ENCODE peak calls at places on chromosomes 7 and 10, in nine cellular contexts. Z is pancreas, N is fibroblast of mammary gland, D is mucosa of descending colon, B is choroid plexus epithelial cell, U is MCF 10A, K is astrocyte, W is coronary artery, Y is GM13977. T is an unnamed sample.

GRCh38 chr7:32618470-32618869 is 123.2 kb downstream of the AVL9 start:
- DNase-seq in Z (no peak), N (no peak), D (no peak), B (no peak), U (no peak), K (no peak), W (no peak), Y (no peak), T (no peak)

GRCh38 chr7:20482071-20482470 is 133.4 kb upstream of the ABCB5 start:
- DNase-seq in Z (no peak), N (no peak), D (no peak), B (no peak), U (no peak), K (peak), W (no peak), Y (no peak), T (no peak)

GRCh38 chr7:130189281-130189782 is 15.9 kb downstream of the TMEM209 start:
- DNase-seq in Z (no peak), N (peak), D (no peak), B (peak), U (no peak), K (peak), W (no peak), Y (no peak), T (no peak)

GRCh38 chr10:78408671-78409472 is 375.2 kb downstream of the RPS24 start:
- DNase-seq in Z (peak), N (peak), D (peak), B (no peak), U (peak), K (peak), W (peak), Y (no peak), T (no peak)

GRCh38 chr10:119807960-119808697 is 64.5 kb downstream of the MCMBP start:
- DNase-seq in Z (no peak), N (peak), D (no peak), B (peak), U (peak), K (peak), W (no peak), Y (no peak), T (no peak)

GRCh38 chr7:20229652-20230500 is 12.7 kb upstream of the MACC1 start:
- DNase-seq in Z (no peak), N (peak), D (no peak), B (peak), U (peak), K (peak), W (no peak), Y (no peak), T (no peak)

GRCh38 chr10:98920807-98921206 is 314.8 kb downstream of the HPSE2 start:
- DNase-seq in Z (no peak), N (peak), D (peak), B (no peak), U (no peak), K (no peak), W (no peak), Y (no peak), T (no peak)

GRCh38 chr7:20351901-20352300 is 21.2 kb downstream of the ITGB8 start:
- DNase-seq in Z (no peak), N (peak), D (no peak), B (no peak), U (peak), K (peak), W (no peak), Y (no peak), T (no peak)

GRCh38 chr7:27154901-27155815 is 1.3 kb downstream of the HOXA7 start:
- DNase-seq in Z (peak), N (peak), D (no peak), B (no peak), U (no peak), K (no peak), W (no peak), Y (no peak), T (no peak)

GRCh38 chr7:133436014-133436428 is 183.1 kb downstream of the EXOC4 start:
- DNase-seq in Z (peak), N (peak), D (no peak), B (peak), U (peak), K (peak), W (no peak), Y (no peak), T (no peak)

GRCh38 chr10:102299873-102300272 is 54.5 kb downstream of the GBF1 start:
- DNase-seq in Z (no peak), N (peak), D (no peak), B (peak), U (peak), K (peak), W (no peak), Y (no peak), T (no peak)

GRCh38 chr10:94038024-94038423 is 44.3 kb downstream of the PLCE1 start:
- DNase-seq in Z (no peak), N (peak), D (no peak), B (peak), U (no peak), K (peak), W (no peak), Y (no peak), T (no peak)

GRCh38 chr10:121322776-121323175 is 275.5 kb downstream of the FGFR2 start:
- DNase-seq in Z (no peak), N (no peak), D (no peak), B (no peak), U (no peak), K (no peak), W (no peak), Y (no peak), T (no peak)
- TF ChIP-seq CTCF in Z (no peak), N (no peak), D (no peak), B (no peak), U (no peak), K (no peak), W (no peak), Y (no peak), T (no peak)

DNA sequence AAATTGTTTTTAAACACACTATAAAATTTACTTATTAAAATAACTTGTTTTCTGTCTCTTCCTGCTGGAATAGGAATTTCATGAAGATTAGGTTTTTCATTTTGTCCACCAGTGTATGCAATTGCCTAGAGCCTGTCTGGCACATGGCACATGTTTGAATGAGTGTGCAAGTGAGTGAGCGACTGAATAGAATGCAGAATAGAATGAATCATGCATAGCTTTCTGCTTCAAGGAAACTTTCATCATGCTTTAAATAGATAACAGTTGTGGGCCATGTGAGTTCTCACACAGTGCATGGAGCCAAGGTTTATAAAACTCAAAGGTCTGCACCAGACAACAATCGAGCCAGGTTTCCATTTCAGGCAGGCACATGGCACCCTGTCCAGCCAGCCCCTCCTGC is 74.2 kb upstream of the HECW1 start:
- DNase-seq in Z (no peak), N (peak), D (no peak), B (peak), U (peak), K (peak), W (no peak), Y (no peak), T (no peak)
- TF ChIP-seq CTCF in Z (no peak), N (no peak), D (no peak), B (no peak), U (no peak), K (no peak), W (no peak), Y (no peak), T (no peak)

GRCh38 chr7:143387156-143387975 is 6.2 kb downstream of the ZYX start:
- DNase-seq in Z (no peak), N (no peak), D (no peak), B (no peak), U (no peak), K (no peak), W (no peak), Y (no peak), T (no peak)
- TF ChIP-seq CTCF in Z (no peak), N (peak), D (no peak), B (peak), U (no peak), K (no peak), W (no peak), Y (no peak), T (no peak)

DNA sequence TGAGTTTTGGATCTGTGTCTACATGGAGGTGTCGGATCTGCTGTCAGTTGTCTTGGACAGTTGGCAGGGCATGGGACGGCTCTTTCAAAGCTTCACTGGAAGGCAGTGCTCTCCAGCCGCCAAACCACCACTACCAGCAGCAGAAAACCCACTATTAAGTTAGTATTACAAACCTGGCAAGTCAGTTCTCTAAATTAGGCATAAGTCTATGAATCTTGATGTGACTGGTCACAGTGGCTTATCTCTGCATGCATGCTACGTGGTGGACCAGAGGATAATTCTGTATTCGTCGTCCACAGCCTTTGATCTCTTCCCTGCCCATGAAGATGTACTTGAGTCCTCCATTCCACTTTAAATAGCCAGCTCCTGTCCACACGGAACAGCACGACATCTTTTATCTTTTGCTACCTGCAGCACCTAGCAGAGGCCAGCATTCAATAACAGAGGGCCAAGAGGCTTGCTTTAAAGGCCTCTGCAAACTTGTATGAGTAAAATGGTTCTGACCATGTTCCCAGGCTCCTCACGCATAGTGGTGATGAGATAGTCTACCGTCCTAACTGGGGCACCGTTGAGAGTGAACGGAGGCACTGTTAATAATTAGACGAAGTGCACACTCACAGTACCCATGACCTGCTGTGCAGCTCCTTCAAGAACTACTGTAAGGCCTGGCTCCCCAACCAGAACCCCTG is 836 bp downstream of the GPR146 start:
- DNase-seq in Z (no peak), N (no peak), D (no peak), B (no peak), U (no peak), K (no peak), W (no peak), Y (no peak), T (no peak)
- TF ChIP-seq CTCF in Z (no peak), N (no peak), D (no peak), B (no peak), U (no peak), K (no peak), W (no peak), Y (no peak), T (no peak)

GRCh38 chr7:24788075-24788474 is 30.8 kb upstream of the GSDME start:
- DNase-seq in Z (no peak), N (no peak), D (no peak), B (no peak), U (no peak), K (no peak), W (no peak), Y (no peak), T (no peak)
- TF ChIP-seq CTCF in Z (no peak), N (peak), D (no peak), B (peak), U (peak), K (peak), W (no peak), Y (peak), T (peak)

GRCh38 chr10:109778993-109779392 is 144.3 kb downstream of the XPNPEP1 start:
- DNase-seq in Z (no peak), N (no peak), D (no peak), B (no peak), U (no peak), K (no peak), W (no peak), Y (no peak), T (no peak)

GRCh38 chr10:109784236-109784635 is 139.1 kb downstream of the XPNPEP1 start:
- DNase-seq in Z (no peak), N (no peak), D (no peak), B (peak), U (peak), K (peak), W (no peak), Y (no peak), T (no peak)

GRCh38 chr10:109783286-109783685 is 140.0 kb downstream of the XPNPEP1 start:
- DNase-seq in Z (no peak), N (no peak), D (no peak), B (no peak), U (no peak), K (no peak), W (no peak), Y (no peak), T (no peak)

DNA sequence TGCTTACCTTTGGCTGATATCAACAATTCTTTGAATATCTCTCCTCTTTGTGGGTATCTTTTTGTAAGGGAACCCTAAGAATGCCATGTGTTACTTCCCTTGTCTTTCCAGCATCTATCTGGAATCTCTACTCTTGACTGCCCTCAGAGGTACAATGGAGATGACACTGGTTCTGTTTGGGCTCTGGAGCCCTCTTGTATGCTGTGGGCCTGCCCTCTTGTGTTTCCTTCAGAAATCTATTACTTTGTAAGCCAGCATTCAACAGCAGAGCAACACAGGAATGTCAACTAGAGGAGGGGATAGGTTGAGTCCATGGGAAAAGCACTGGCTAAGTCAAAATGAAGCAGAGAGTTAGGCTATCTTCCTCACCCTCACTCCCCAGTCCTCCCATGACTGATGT is 142.3 kb downstream of the XPNPEP1 start:
- DNase-seq in Z (no peak), N (no peak), D (no peak), B (no peak), U (no peak), K (no peak), W (no peak), Y (no peak), T (no peak)
- TF ChIP-seq CTCF in Z (no peak), N (no peak), D (no peak), B (no peak), U (no peak), K (no peak), W (no peak), Y (no peak), T (no peak)

GRCh38 chr7:81273601-81274397 is 354.9 kb upstream of the SEMA3C start:
- DNase-seq in Z (no peak), N (no peak), D (no peak), B (peak), U (no peak), K (no peak), W (no peak), Y (no peak), T (no peak)

GRCh38 chr7:81280531-81280930 is 361.7 kb upstream of the SEMA3C start:
- DNase-seq in Z (no peak), N (peak), D (no peak), B (no peak), U (no peak), K (no peak), W (no peak), Y (no peak), T (no peak)

GRCh38 chr7:81277691-81278090 is 358.8 kb upstream of the SEMA3C start:
- DNase-seq in Z (no peak), N (no peak), D (no peak), B (no peak), U (no peak), K (no peak), W (no peak), Y (no peak), T (no peak)
- TF ChIP-seq CTCF in Z (no peak), N (no peak), D (no peak), B (no peak), U (no peak), K (no peak), W (no peak), Y (no peak), T (no peak)

DNA sequence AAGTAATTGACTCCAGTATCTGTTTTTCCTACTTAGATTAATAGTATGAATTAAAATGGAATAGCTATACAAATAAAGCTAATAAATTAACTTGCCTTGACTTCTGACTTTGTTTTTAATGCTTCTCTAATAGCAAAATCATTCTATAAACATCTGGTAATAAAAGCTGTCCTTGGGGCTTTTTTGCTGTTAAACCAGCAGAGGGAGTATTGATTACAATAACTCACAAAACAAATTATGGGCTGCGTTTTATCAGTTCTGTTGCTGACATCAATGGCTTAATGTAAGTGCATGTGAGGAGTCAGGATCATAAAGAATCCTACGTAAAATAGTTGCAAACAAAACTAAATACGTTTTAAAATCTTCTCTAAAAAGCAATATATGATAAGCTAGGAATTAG is 667.8 kb downstream of the PCDH15 start:
- DNase-seq in Z (no peak), N (no peak), D (no peak), B (no peak), U (no peak), K (no peak), W (no peak), Y (no peak), T (no peak)
- TF ChIP-seq CTCF in Z (no peak), N (peak), D (no peak), B (no peak), U (peak), K (peak), W (no peak), Y (peak), T (peak)

T was measured in glutamatergic neuron.